ENCODE peak calls at places on chromosomes 16 and 17, in five cellular contexts. S, Z, B, D and E are unnamed samples.

GRCh38 chr17:11628374-11628773 is 30.1 kb downstream of the DNAH9 start:
- DNase-seq in S (no peak), Z (peak), B (no peak), D (no peak), E (no peak)

GRCh38 chr17:57739402-57740224 is 5.5 kb downstream of the CCDC182 start:
- DNase-seq in S (peak), Z (peak), B (peak), D (no peak), E (no peak)

GRCh38 chr17:12403881-12404398 is 261.8 kb upstream of the MYOCD start:
- DNase-seq in S (no peak), Z (no peak), B (no peak), D (no peak), E (no peak)

GRCh38 chr16:80027007-80027965 is 426.7 kb upstream of the MAF start:
- DNase-seq in S (peak), Z (peak), B (no peak), D (peak), E (peak)

GRCh38 chr16:50402298-50402895 is 33.6 kb upstream of the BRD7 start:
- DNase-seq in S (no peak), Z (no peak), B (no peak), D (no peak), E (no peak)

GRCh38 chr16:3066440-3066748 is 954 bp downstream of the IL32 start:
- DNase-seq in S (no peak), Z (no peak), B (no peak), D (no peak), E (no peak)

GRCh38 chr16:35102780-35103403 is 1643.5 kb downstream of the TP53TG3F start:
- DNase-seq in S (no peak), Z (peak), B (peak), D (no peak), E (no peak)

GRCh38 chr17:58337126-58337599 is 8.6 kb upstream of the TSPOAP1 start:
- DNase-seq in S (no peak), Z (no peak), B (peak), D (no peak), E (peak)

GRCh38 chr16:86651823-86652222 is 73.5 kb downstream of the FOXL1 start:
- DNase-seq in S (no peak), Z (no peak), B (no peak), D (no peak), E (no peak)

GRCh38 chr17:15432807-15433547 is 34.4 kb downstream of the CDRT4 start:
- DNase-seq in S (no peak), Z (no peak), B (no peak), D (no peak), E (peak)

GRCh38 chr16:3249451-3249850 is 7.0 kb downstream of the MEFV start:
- DNase-seq in S (no peak), Z (no peak), B (no peak), D (no peak), E (no peak)

GRCh38 chr16:28192811-28193529 is 18.8 kb downstream of the XPO6 start:
- DNase-seq in S (no peak), Z (no peak), B (no peak), D (no peak), E (no peak)

GRCh38 chr17:53818894-53819293 is 3.8 kb upstream of the KIF2B start:
- DNase-seq in S (no peak), Z (no peak), B (no peak), D (no peak), E (no peak)

GRCh38 chr16:17313085-17313611 is 157.6 kb downstream of the XYLT1 start:
- DNase-seq in S (no peak), Z (no peak), B (peak), D (no peak), E (peak)

GRCh38 chr16:56728027-56728426 is 1.9 kb upstream of the NUP93 start:
- DNase-seq in S (no peak), Z (no peak), B (no peak), D (no peak), E (no peak)

GRCh38 chr16:56389554-56389953 is 35.8 kb downstream of the AMFR start:
- DNase-seq in S (peak), Z (no peak), B (no peak), D (no peak), E (peak)

GRCh38 chr16:7405166-7405565 is 72.5 kb downstream of the RBFOX1 start:
- DNase-seq in S (no peak), Z (peak), B (peak), D (no peak), E (no peak)

GRCh38 chr16:87740909-87741424 is 24.8 kb downstream of the KLHDC4 start:
- DNase-seq in S (no peak), Z (no peak), B (no peak), D (no peak), E (peak)

GRCh38 chr16:78705694-78706093 is 606.2 kb downstream of the WWOX start:
- DNase-seq in S (peak), Z (peak), B (peak), D (peak), E (peak)

GRCh38 chr17:71975998-71976649 is 144.7 kb upstream of the SOX9 start:
- DNase-seq in S (peak), Z (no peak), B (peak), D (no peak), E (peak)

GRCh38 chr16:22018559-22018958 is 10.6 kb downstream of the MOSMO start:
- DNase-seq in S (no peak), Z (no peak), B (no peak), D (no peak), E (peak)

GRCh38 chr17:77708049-77708448 is 250.5 kb upstream of the TNRC6C start:
- DNase-seq in S (no peak), Z (no peak), B (no peak), D (no peak), E (no peak)

GRCh38 chr16:73040735-73041402 is 7.1 kb downstream of the ZFHX3 start:
- DNase-seq in S (no peak), Z (no peak), B (no peak), D (no peak), E (no peak)

GRCh38 chr16:70715113-70715711 is 29.4 kb upstream of the MTSS2 start:
- DNase-seq in S (peak), Z (no peak), B (peak), D (no peak), E (peak)

GRCh38 chr16:10681310-10682308 is 13.1 kb downstream of the TEKT5 start:
- DNase-seq in S (no peak), Z (no peak), B (no peak), D (no peak), E (no peak)

GRCh38 chr16:10685709-10686108 is 9.0 kb downstream of the TEKT5 start:
- DNase-seq in S (no peak), Z (no peak), B (no peak), D (no peak), E (no peak)

GRCh38 chr16:10684541-10685151 is 10.1 kb downstream of the TEKT5 start:
- DNase-seq in S (no peak), Z (no peak), B (no peak), D (no peak), E (no peak)

GRCh38 chr16:10682604-10683003 is 12.1 kb downstream of the TEKT5 start:
- DNase-seq in S (no peak), Z (no peak), B (no peak), D (no peak), E (no peak)

DNA sequence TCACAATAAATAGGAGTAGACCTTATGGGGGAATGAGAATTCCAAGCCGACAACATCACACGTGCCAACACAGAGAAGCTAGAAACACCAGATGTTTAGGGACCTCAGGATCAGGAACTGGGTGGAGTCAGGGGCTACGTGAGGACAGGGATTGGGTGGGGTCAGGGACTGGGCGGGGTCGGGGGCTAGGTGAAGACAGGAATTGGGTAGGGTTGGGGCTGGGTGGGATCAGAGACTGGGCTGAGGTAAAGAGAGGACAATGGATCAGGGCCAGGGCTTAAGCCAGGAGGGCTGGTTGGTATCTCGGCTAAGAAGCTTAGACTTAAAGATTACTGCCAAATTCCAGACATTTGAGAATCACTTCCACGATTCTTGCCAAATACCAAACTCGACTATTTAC is 11.6 kb downstream of the TEKT5 start:
- DNase-seq in S (no peak), Z (peak), B (no peak), D (no peak), E (no peak)
- TF ChIP-seq RCOR1 in S (no peak), Z (no peak), B (no peak), D (no peak), E (no peak)

GRCh38 chr17:62703776-62704380 is 76.4 kb downstream of the MRC2 start:
- DNase-seq in S (peak), Z (peak), B (peak), D (no peak), E (peak)

GRCh38 chr17:62705116-62705515 is 77.6 kb downstream of the MRC2 start:
- DNase-seq in S (no peak), Z (no peak), B (no peak), D (no peak), E (no peak)

GRCh38 chr17:62705781-62706597 is 78.5 kb downstream of the MRC2 start:
- DNase-seq in S (no peak), Z (no peak), B (no peak), D (no peak), E (peak)

GRCh38 chr17:62703269-62703775 is 75.9 kb downstream of the MRC2 start:
- DNase-seq in S (peak), Z (no peak), B (no peak), D (no peak), E (peak)

GRCh38 chr17:62704381-62704971 is 77.0 kb downstream of the MRC2 start:
- DNase-seq in S (peak), Z (no peak), B (no peak), D (no peak), E (peak)
- TF ChIP-seq USF2 in S (no peak), Z (no peak), B (no peak), D (no peak), E (no peak)

DNA sequence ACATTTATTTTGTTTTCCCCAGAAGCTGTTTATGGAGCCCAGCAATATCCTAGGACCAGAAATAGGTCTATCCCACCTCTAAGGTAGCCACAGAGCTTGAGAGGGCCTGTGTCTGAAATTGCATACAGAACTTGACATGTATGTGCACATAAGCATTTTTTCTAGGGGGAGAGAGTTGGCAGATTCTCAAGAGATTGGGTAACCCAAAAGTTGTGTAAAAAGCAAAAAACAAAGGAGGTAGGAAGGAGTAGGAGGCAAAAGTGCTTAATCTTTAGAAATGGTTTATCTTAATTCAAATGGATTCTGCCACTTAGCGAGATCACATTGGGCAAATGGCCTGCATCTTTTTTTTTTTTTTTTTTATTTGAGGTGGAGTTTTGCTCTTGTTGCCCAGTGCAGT is 3.5 kb downstream of the PLK1 start:
- DNase-seq in S (no peak), Z (no peak), B (no peak), D (no peak), E (peak)
- TF ChIP-seq RCOR1 in S (no peak), Z (no peak), B (no peak), D (no peak), E (no peak)

DNA sequence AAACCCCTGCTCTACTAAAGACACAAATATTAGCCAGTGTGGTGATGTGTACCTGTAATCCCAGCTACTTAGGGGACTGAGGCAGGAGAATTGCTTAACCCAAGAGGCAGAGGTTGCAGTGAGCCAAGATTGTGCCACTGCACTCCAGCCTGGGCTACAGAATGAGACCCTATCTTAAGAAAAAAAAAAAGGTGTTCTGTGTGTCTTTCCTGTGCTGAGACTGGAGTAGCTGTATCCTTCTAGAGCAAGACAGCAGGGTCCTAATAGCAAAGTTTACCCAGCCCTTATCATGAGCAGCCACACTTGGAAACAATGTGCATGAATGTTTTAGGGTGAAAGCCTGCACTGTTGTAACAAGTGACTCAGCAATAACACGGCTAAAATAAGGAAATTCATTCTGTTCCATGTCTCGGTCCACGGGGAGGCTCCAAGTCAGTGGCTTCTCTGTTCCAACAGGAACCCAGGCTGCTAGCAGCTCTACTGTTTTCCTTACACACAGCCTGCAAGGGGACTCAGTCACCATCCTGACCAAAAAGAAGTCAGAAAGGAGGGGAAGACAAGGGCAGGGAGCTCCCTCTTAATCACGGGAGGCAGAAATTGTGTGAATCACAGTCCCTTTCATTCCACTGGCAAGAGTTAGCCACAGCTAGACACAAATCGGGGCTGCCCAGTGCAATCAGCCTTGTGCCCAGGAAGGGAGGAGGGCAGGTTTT is 7.1 kb upstream of the SLC5A11 start:
- DNase-seq in S (peak), Z (peak), B (no peak), D (no peak), E (peak)
- TF ChIP-seq USF2 in S (no peak), Z (no peak), B (no peak), D (no peak), E (no peak)

DNA sequence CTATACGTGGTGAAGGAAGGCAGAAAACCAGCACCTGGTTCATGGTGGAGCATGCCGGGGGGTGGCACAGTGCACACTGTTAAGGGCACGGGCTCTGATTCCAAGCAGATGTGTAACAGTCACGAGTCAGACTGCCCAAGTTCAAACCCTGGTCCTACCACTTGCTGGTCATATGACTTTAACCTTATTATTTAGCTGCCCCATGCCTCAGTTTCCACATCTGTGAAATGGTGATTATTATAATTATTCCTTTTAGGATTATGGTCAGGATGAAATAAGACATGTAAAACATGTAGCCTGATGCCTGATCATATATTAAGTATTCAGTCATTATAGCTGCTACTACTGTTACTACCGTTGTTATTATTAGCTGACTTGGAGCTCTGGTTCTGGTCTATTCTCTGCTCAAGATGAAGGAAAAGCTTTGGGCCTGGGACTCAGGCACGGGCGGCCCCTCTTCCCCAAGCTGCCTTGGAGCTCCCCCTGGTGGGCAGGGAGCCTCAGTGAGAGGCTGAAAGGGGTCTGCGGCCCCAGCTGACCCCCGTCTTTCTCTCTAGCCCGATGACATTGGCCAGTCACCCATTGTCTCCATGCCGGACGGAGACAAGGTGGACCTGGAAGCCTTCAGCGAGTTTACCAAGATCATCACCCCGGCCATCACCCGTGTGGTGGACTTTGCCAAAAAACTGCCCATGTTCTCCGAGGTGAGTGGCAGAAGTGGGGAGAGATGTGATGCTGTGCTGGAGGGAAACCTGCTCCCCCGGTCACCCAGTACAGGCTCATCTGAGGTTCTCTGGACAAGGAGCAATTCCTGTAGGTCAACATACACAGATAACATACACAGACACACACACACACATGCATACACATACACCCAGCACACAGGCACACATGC is 14.0 kb downstream of the NR1D1 start:
- DNase-seq in S (peak), Z (peak), B (peak), D (no peak), E (no peak)
- TF ChIP-seq RCOR1 in S (no peak), Z (no peak), B (no peak), D (no peak), E (no peak)

DNA sequence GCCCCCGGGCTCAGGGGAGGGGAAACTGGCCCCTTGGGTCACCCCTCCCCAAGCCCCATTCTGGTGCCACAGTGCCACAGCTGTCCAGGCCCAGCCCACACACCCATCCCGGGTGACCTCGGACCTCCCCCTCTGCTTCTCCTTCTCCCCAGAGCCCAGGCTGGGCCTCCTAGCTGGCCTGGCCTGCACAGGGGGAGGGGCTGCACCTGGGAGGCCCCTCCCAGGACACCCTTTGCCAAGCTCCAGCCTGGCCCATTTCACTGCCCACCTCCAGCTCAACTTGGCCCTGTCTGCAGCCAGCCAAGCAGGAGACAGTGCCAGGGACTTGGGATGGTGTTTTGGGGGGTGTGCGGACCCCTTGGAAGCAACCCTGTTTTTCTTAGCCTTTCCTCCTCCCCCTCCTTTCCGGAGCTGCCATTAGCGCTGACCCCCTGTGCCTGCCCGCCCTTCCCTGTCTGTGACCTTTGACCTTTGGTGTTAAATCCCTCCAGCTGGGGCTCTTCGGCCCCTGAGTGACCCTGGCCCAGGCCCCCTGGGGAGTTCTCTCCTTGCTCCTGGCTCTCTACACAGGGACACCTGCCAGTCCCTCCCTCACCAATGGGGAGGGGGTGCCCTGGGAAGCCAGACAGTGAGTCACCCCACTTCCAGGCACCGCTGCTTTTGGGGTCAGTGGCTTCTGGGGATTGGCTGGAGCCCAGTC is 1.8 kb downstream of the GLIS2 start:
- DNase-seq in S (no peak), Z (no peak), B (no peak), D (no peak), E (no peak)
- TF ChIP-seq USF2 in S (no peak), Z (no peak), B (no peak), D (no peak), E (no peak)